ENCODE peak calls at places on chromosomes 13 and 19, in four cellular contexts. E is heart left ventricle, F is uterus, O is spleen. A is an unnamed sample.

GRCh38 chr19:7833225-7834156 is 3.5 kb downstream of the EVI5L start:
- DNase-seq in E (peak; percentile 92), F (no peak), O (peak; percentile 82), A (no peak)

GRCh38 chr13:99005609-99006008 is 27.7 kb upstream of the DOCK9 start:
- DNase-seq in E (no peak), F (no peak), O (no peak), A (no peak)

GRCh38 chr19:46863818-46864629 is 3.2 kb downstream of the ARHGAP35 start:
- DNase-seq in E (no peak), F (peak; percentile 12), O (no peak), A (no peak)

GRCh38 chr13:42137856-42138537 is 89.5 kb downstream of the DGKH start:
- DNase-seq in E (no peak), F (no peak), O (no peak), A (no peak)

GRCh38 chr19:46821512-46822359 is 28.9 kb downstream of the AP2S1 start:
- DNase-seq in E (no peak), F (no peak), O (peak; percentile 93), A (no peak)

GRCh38 chr19:29884466-29884865 is 57.6 kb upstream of the URI1 start:
- DNase-seq in E (no peak), F (no peak), O (no peak), A (no peak)

GRCh38 chr13:71285700-71286099 is 581.3 kb downstream of the DACH1 start:
- DNase-seq in E (no peak), F (no peak), O (no peak), A (no peak)

GRCh38 chr13:29428310-29428991 is 167.0 kb downstream of the SLC7A1 start:
- DNase-seq in E (peak; percentile 67), F (no peak), O (no peak), A (no peak)

GRCh38 chr19:50266896-50267295 is 62.3 kb downstream of the KCNC3 start:
- DNase-seq in E (no peak), F (no peak), O (no peak), A (no peak)

GRCh38 chr19:289651-290538 is 1.3 kb downstream of the PLPP2 start:
- DNase-seq in E (no peak), F (peak; percentile 63), O (no peak), A (no peak)

GRCh38 chr13:78657699-78658629 is 991 bp downstream of the OBI1 start:
- DNase-seq in E (no peak), F (no peak), O (no peak), A (no peak)

DNA sequence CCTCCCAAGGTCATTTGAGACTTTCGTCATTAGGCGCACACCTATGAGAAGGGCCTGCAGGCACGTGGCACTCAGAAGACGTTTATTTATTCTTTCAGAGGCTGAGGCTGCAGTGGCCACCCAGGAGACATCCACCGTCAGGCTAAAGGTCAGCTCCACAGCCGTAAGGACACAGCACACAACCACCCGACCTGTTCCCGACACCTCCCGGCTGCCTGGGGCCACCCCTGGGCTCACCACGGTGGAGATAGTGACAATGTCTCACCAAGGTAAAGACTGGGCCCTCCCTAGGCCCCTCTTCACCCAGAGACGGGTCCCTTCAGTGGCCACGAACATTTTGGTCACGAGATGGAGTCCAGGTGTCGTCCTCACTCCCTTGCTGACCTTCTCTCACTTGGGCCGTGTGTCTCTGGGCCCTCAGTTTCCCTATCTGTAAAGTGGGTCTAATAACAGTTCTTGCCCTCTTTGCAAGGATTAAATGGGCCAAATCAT is 32.5 kb downstream of the SPC24 start:
- DNase-seq in E (no peak), F (no peak), O (no peak), A (no peak)
- H3K36me3 ChIP-seq in E (peaks cover 80% of the 10 kb centered on the region), F (no peaks in the 10 kb centered on the region), O (no peaks in the 10 kb centered on the region), A (peaks cover 28% of the 10 kb centered on the region)

DNA sequence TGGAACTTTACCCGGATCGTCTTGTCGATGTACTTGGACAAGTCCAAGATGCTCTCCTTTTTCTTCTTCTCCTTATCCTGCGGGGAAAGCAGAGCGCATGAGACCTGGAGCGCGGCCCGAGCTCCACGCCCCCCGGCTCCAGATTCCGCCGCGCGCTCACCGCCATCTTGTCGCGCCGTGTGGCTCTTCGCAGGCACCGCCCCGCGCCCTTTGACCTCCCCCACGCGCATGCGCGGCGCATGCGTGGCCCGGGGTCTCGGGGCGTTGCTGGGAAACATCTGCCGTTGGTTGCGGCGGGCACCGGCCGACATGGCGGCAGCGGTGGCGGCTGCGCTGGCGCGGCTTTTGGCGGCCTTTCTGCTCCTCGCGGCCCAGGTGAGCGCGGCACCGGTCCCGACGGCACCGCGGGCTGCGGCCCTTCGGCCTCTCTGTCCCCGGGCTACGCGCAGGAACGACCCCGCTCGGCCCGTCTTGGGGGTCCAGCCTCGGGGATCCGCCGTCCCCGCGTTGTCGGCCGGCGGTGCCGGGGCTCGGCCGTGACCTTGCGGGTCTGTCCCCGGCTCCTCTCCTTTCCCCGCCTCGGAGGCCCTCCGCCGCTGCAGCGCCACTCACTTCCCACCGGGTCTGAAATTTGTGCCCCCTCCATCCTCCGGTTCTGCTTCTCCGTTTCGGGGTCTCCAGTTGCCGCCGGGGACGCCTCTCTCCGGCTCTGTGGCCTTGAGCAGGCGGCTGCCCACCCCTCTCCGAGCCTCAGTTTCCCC is at the start of the genes LSM7 and SPPL2B:
- DNase-seq in E (peak; percentile 91), F (peak; percentile 87), O (peak; percentile 97), A (peak; percentile 37)
- TF ChIP-seq POLR2A in E (peak; percentile 89), F (peak; percentile 51), O (peak; percentile 74), A (peak; percentile 61)

DNA sequence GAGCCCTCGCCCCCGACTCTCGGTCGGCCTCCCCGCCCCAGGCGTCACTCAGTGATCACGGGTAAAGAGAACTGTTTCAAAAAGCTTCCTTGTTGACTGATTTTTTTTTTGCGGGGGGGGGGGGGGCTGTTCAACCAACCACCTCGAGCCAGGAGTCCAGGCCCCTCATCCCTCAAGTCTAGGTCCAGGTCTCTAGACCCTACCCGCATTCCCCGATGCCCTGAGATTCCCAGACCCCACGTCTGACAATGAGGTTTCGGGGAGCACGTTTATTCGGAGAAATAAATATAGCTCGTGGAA is 4.3 kb downstream of the HRC start:
- DNase-seq in E (peak; percentile 20), F (no peak), O (no peak), A (no peak)
- H3K4me1 ChIP-seq in E (peaks cover 47% of the 10 kb centered on the region), F (no peaks in the 10 kb centered on the region), O (peaks cover 43% of the 10 kb centered on the region), A (peaks cover 31% of the 10 kb centered on the region)

GRCh38 chr19:41288898-41289505 is 21.0 kb upstream of the CCDC97 start:
- DNase-seq in E (no peak), F (no peak), O (no peak), A (no peak)
- H3K36me3 ChIP-seq in E (peaks cover 100% of the 10 kb centered on the region), F (no peaks in the 10 kb centered on the region), O (peaks cover 14% of the 10 kb centered on the region), A (peaks cover 72% of the 10 kb centered on the region)